ENCODE peak calls at places on chromosomes 16 and 17, in nine cellular contexts. V is pancreas; R is fibroblast of pulmonary artery; B is A549; O is CD8-positive, alpha-beta T cell; D is IMR-90; M is GM12865; G is prostate gland; L is bronchial epithelial cell. W is an unnamed sample.

GRCh38 chr16:88972349-88972748 is 4.7 kb downstream of the CBFA2T3 start:
- DNase-seq in V (no peak), R (no peak), B (no peak), O (no peak), D (no peak), M (no peak), G (no peak), L (no peak), W (no peak)

GRCh38 chr17:72030067-72030899 is 90.5 kb upstream of the SOX9 start:
- DNase-seq in V (peak), R (peak), B (peak), O (peak), D (peak), M (peak), G (no peak), L (peak), W (peak)

GRCh38 chr16:1538804-1539520 is 5.5 kb downstream of the TMEM204 start:
- DNase-seq in V (no peak), R (no peak), B (no peak), O (peak), D (no peak), M (peak), G (no peak), L (no peak), W (peak)

GRCh38 chr17:44348234-44348987 is 3.3 kb downstream of the GRN start:
- DNase-seq in V (no peak), R (no peak), B (no peak), O (no peak), D (peak), M (peak), G (peak), L (peak), W (peak)

GRCh38 chr16:88103581-88104188 is 152.5 kb downstream of the BANP start:
- DNase-seq in V (no peak), R (no peak), B (no peak), O (no peak), D (no peak), M (no peak), G (no peak), L (no peak), W (no peak)

GRCh38 chr17:80125656-80126448 is 21.1 kb downstream of the EIF4A3 start:
- DNase-seq in V (no peak), R (peak), B (no peak), O (no peak), D (peak), M (no peak), G (no peak), L (no peak), W (peak)

GRCh38 chr17:57989011-57989345 is 924 bp upstream of the VEZF1 start:
- DNase-seq in V (no peak), R (peak), B (peak), O (no peak), D (peak), M (no peak), G (no peak), L (no peak), W (peak)

GRCh38 chr17:49108318-49108717 is 24.3 kb upstream of the B4GALNT2 start:
- DNase-seq in V (no peak), R (peak), B (peak), O (no peak), D (peak), M (no peak), G (peak), L (peak), W (peak)

GRCh38 chr16:12661656-12662172 is 142.0 kb downstream of the CPPED1 start:
- DNase-seq in V (no peak), R (peak), B (no peak), O (no peak), D (peak), M (peak), G (no peak), L (no peak), W (peak)

GRCh38 chr17:30922235-30922993 is 669 bp downstream of the ADAP2 start:
- DNase-seq in V (peak), R (no peak), B (no peak), O (no peak), D (no peak), M (no peak), G (no peak), L (no peak), W (no peak)

GRCh38 chr17:51640108-51640622 is 379.8 kb downstream of the UTP18 start:
- DNase-seq in V (no peak), R (no peak), B (peak), O (no peak), D (no peak), M (peak), G (no peak), L (peak), W (no peak)

GRCh38 chr16:12461971-12462370 is 341.7 kb downstream of the CPPED1 start:
- DNase-seq in V (no peak), R (no peak), B (no peak), O (no peak), D (no peak), M (no peak), G (no peak), L (no peak), W (no peak)

GRCh38 chr17:64378890-64379354 is 11.7 kb downstream of the PECAM1 start:
- DNase-seq in V (no peak), R (no peak), B (no peak), O (no peak), D (no peak), M (peak), G (no peak), L (no peak), W (no peak)

GRCh38 chr16:20318437-20318836 is 8.9 kb downstream of the GP2 start:
- DNase-seq in V (no peak), R (no peak), B (no peak), O (no peak), D (no peak), M (no peak), G (peak), L (no peak), W (no peak)

GRCh38 chr17:78925234-78925633 is at the start of gene TIMP2:
- DNase-seq in V (peak), R (peak), B (peak), O (peak), D (peak), M (peak), G (peak), L (no peak), W (peak)

GRCh38 chr16:74721716-74722115 is 21.1 kb upstream of the MLKL start:
- DNase-seq in V (no peak), R (no peak), B (no peak), O (no peak), D (no peak), M (no peak), G (no peak), L (no peak), W (no peak)

GRCh38 chr17:38685485-38685884 is 10.7 kb upstream of the EPOP start:
- DNase-seq in V (no peak), R (no peak), B (no peak), O (no peak), D (no peak), M (no peak), G (no peak), L (no peak), W (no peak)

GRCh38 chr17:64480951-64481350 is 15.9 kb downstream of the POLG2 start:
- DNase-seq in V (no peak), R (no peak), B (no peak), O (no peak), D (no peak), M (no peak), G (no peak), L (no peak), W (no peak)

GRCh38 chr16:81174644-81175324 is 63.7 kb upstream of the BCO1 start:
- DNase-seq in V (no peak), R (no peak), B (peak), O (no peak), D (peak), M (no peak), G (no peak), L (peak), W (peak)

DNA sequence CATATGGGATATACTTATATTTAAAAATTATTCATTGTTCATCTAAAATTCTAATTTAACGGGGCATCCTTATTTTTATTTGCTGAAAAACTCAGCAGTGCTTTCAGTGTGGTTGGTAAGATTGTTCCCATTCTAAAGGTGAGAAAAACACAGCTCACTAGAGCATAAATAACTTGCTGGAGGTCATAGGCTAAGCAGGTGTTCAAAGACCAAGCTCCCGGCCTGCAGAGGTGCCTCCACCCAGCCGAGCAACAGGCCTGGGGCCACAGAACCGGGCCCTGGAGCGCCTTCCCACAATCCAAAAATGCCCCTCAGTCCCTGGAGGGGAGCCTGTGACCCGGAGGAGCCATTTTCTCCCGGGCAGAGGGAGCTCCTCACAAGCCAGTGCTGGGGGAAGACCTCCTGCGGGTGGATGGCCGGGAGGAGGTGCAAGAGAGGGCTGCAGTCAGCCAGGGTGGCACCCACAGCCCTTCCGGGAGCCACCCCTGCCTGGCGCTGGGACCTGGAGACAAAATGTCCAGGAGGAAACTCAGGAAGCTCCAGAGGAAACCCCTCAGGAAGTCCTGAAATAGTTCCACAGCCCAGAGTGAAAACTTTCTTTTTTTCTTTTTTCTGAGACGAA is 14.7 kb downstream of the ABR start:
- DNase-seq in V (no peak), R (no peak), B (no peak), O (no peak), D (no peak), M (no peak), G (no peak), L (no peak), W (no peak)
- TF ChIP-seq CTCF in V (no peak), R (no peak), B (no peak), O (no peak), D (no peak), M (no peak), G (no peak), L (no peak), W (no peak)

GRCh38 chr17:76252040-76252954 is 12.0 kb upstream of the RNF157 start:
- DNase-seq in V (no peak), R (peak), B (no peak), O (no peak), D (peak), M (peak), G (no peak), L (peak), W (peak)
- H3K4me3 ChIP-seq in V (no peak), R (no peak), B (no peak), O (peak), D (no peak), M (peak), G (no peak), L (no peak), W (no peak)

DNA sequence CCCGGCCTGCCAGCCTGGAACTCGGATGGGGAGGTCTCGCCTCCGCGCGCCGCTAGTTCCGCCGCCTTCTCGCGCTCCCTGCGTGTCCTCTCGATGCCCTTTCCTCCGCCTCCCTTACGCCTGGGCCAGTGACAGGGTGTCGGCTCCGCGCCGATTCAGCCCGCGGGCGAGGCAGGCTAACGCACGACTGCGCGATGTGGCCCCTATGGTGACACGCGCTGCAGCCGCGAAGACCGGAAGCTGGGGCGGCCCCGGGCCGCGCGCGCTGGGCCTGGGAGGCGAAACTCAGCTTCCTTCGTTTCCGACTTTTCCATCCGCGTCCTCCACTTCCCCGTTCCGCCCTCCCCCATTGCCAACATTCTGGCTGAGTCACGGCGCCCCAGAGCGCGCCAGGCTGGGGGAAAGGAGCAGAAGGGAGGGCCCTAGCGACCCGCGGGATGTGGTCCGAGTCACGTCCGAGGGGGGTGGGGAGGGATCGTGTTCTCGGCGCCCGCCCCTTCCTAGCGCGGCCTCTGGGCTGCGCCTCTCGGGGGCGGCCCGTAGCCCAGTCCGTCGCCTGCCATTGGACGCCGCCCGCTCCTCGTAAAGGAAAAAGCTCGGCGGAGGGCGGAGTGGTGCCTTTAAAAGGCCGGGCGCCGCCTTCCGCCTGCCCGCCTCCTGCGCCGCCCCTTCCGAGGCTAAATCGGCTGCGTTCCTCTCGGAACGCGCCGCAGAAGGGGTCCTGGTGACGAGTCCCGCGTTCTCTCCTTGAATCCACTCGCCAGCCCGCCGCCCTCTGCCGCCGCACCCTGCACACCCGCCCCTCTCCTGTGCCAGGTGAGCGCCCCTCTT is at the start of gene ALDOA:
- DNase-seq in V (peak), R (peak), B (peak), O (peak), D (peak), M (peak), G (peak), L (peak), W (peak)
- TF ChIP-seq CTCF in V (no peak), R (no peak), B (no peak), O (no peak), D (no peak), M (no peak), G (peak), L (no peak), W (no peak)

GRCh38 chr16:22648941-22649340 is 138.2 kb downstream of the NPIPB5 start:
- DNase-seq in V (no peak), R (no peak), B (no peak), O (no peak), D (no peak), M (no peak), G (no peak), L (no peak), W (no peak)
- H3K4me3 ChIP-seq in V (no peak), R (no peak), B (no peak), O (no peak), D (no peak), M (no peak), G (no peak), L (no peak), W (no peak)

GRCh38 chr17:69609495-69610315 is 195.2 kb downstream of the MAP2K6 start:
- DNase-seq in V (no peak), R (peak), B (no peak), O (no peak), D (peak), M (peak), G (no peak), L (peak), W (no peak)
- TF ChIP-seq CTCF in V (no peak), R (peak), B (peak), O (no peak), D (peak), M (peak), G (peak), L (peak), W (peak)

DNA sequence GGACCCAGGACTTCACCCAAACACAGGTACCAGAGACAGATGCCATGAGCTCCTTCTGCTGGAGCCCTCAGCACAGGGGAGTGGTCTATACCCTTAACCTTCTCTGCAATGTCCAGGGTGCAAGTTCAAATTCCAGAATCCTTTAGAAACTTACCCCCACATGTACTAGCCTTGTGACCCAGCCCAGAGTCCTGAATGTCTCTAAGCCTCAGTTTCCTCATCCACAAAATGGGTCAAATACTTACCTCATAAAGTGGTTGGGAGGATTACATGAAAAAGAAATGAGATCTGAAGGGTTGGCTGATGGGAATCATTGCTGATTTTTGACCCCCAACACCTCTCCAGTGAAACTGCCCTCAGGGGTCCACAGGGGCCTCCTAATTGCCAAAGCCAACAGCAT is 21.7 kb downstream of the COTL1 start:
- DNase-seq in V (no peak), R (no peak), B (no peak), O (no peak), D (no peak), M (no peak), G (no peak), L (no peak), W (no peak)
- H3K4me3 ChIP-seq in V (no peak), R (no peak), B (no peak), O (no peak), D (no peak), M (no peak), G (no peak), L (no peak), W (no peak)

DNA sequence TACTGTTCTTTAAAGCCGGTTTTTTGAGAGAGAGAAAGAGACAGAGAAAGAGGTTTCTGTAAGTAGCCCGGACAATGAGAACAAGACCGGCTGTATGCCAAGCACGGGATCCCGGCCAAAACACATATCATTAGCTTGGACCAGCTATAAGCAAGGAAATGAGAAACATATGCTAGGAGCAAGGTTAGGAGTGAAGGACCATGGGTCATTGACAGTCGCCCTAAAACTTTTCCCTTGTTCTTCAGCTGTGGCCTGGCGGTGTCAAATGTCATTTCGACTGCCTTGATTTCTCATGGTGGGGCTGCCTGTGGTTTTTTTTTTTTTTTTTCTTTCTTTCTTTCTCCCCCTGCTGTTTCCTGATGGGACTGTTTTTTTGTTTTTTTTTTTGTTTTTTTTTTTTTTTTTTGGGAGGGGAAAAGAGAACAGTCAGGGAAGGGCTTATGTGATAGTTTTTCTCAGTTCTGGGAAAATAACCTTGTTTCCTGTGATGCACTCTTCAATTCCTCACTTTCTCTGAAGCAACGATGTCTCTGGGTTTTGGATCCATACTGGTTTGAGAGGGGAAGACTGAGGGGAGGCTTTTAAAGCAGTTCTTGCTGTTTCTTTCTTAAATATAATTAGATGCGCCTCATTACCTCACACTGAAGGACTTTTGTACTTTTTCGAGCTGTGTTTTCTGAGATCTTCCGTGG is 124.8 kb upstream of the ZFHX3 start:
- DNase-seq in V (peak), R (peak), B (peak), O (no peak), D (peak), M (no peak), G (peak), L (peak), W (peak)
- TF ChIP-seq CTCF in V (no peak), R (peak), B (peak), O (no peak), D (peak), M (no peak), G (no peak), L (peak), W (peak)

GRCh38 chr16:31568577-31569359 is 41.1 kb downstream of the AHSP start:
- DNase-seq in V (peak), R (peak), B (no peak), O (no peak), D (no peak), M (no peak), G (peak), L (no peak), W (peak)

GRCh38 chr16:31569360-31569717 is 41.6 kb downstream of the AHSP start:
- DNase-seq in V (no peak), R (no peak), B (no peak), O (no peak), D (no peak), M (no peak), G (no peak), L (no peak), W (no peak)
- H3K4me3 ChIP-seq in V (peak), R (no peak), B (no peak), O (no peak), D (no peak), M (no peak), G (peak), L (no peak), W (no peak)

GRCh38 chr17:7972131-7972785 is 30.2 kb upstream of the GUCY2D start:
- DNase-seq in V (no peak), R (peak), B (no peak), O (no peak), D (no peak), M (no peak), G (no peak), L (no peak), W (peak)
- TF ChIP-seq CTCF in V (no peak), R (peak), B (peak), O (no peak), D (peak), M (no peak), G (no peak), L (no peak), W (peak)

GRCh38 chr17:6712058-6712853 is 913 bp downstream of the SLC13A5 start:
- DNase-seq in V (no peak), R (peak), B (no peak), O (no peak), D (no peak), M (no peak), G (no peak), L (peak), W (no peak)

GRCh38 chr17:6711681-6712057 is 1.5 kb downstream of the SLC13A5 start:
- DNase-seq in V (no peak), R (no peak), B (no peak), O (no peak), D (no peak), M (no peak), G (no peak), L (no peak), W (no peak)

GRCh38 chr17:6713918-6714271 is 726 bp upstream of the SLC13A5 start:
- DNase-seq in V (no peak), R (no peak), B (no peak), O (no peak), D (no peak), M (no peak), G (no peak), L (no peak), W (no peak)

GRCh38 chr17:6713130-6713917 is at the start of gene SLC13A5:
- DNase-seq in V (peak), R (peak), B (peak), O (no peak), D (no peak), M (no peak), G (no peak), L (peak), W (peak)

DNA sequence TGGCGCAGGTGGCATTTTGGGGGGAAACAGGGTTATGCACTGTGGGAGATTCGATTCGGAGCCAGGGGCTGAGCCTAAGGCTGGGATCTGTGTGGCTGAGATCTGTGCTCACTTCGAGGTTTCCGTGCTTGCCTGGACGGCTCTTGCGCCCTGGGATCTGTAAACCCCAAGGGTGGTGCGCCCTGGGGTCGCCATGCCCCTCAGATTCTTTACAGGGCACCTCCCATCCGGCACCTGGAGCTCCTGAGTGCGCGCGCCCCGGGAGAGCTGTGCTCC is 377 bp downstream of the SLC13A5 start:
- DNase-seq in V (no peak), R (no peak), B (no peak), O (no peak), D (no peak), M (no peak), G (no peak), L (no peak), W (no peak)
- H3K4me3 ChIP-seq in V (no peak), R (peak), B (peak), O (peak), D (no peak), M (no peak), G (no peak), L (no peak), W (no peak)